ENCODE peak calls at places on chromosomes 3 and 15, in eight cellular contexts. K is CD8-positive, alpha-beta memory T cell; F is COR-L47; E is AG08396; U is COLO829; C is kidney; N is NAMALWA; A is NCI-H1694 treated with DMSO at 0.1 percent for 48 hours. B is an unnamed sample.

GRCh38 chr3:24454393-24454792 is 40.3 kb downstream of the THRB start:
- DNase-seq in K (no peak), F (no peak), E (no peak), U (no peak), C (no peak), N (no peak), A (no peak), B (no peak)

GRCh38 chr15:29183071-29183831 is 86.4 kb downstream of the NSMCE3 start:
- DNase-seq in K (no peak), F (peak), E (no peak), U (peak), C (no peak), N (no peak), A (no peak), B (peak)

GRCh38 chr15:51332211-51333147 is 5.9 kb downstream of the CYP19A1 start:
- DNase-seq in K (no peak), F (no peak), E (no peak), U (no peak), C (no peak), N (no peak), A (no peak), B (no peak)

GRCh38 chr3:183158552-183159006 is 4.0 kb downstream of the LAMP3 start:
- DNase-seq in K (no peak), F (no peak), E (peak), U (peak), C (no peak), N (peak), A (no peak), B (no peak)

GRCh38 chr3:28286595-28286994 is 45.2 kb downstream of the CMC1 start:
- DNase-seq in K (no peak), F (peak), E (peak), U (peak), C (no peak), N (peak), A (peak), B (peak)

GRCh38 chr15:68330911-68331310 is 53.4 kb downstream of the FEM1B start:
- DNase-seq in K (no peak), F (peak), E (no peak), U (no peak), C (peak), N (no peak), A (no peak), B (no peak)

GRCh38 chr3:178236555-178237277 is 299.5 kb upstream of the KCNMB2 start:
- DNase-seq in K (no peak), F (no peak), E (no peak), U (no peak), C (no peak), N (no peak), A (no peak), B (no peak)

GRCh38 chr15:34324933-34325332 is 12.6 kb downstream of the SLC12A6 start:
- DNase-seq in K (no peak), F (no peak), E (no peak), U (no peak), C (no peak), N (no peak), A (no peak), B (no peak)

GRCh38 chr3:112647122-112647521 is 6.2 kb upstream of the CCDC80 start:
- DNase-seq in K (no peak), F (no peak), E (peak), U (no peak), C (no peak), N (no peak), A (no peak), B (no peak)

GRCh38 chr3:106281231-106281630 is 412.4 kb upstream of the CBLB start:
- DNase-seq in K (no peak), F (no peak), E (no peak), U (no peak), C (no peak), N (no peak), A (peak), B (no peak)

GRCh38 chr15:38996111-38996541 is 431.5 kb upstream of the RASGRP1 start:
- DNase-seq in K (no peak), F (no peak), E (peak), U (peak), C (no peak), N (no peak), A (no peak), B (no peak)

GRCh38 chr15:81848701-81849100 is 197.1 kb downstream of the MEX3B start:
- DNase-seq in K (no peak), F (no peak), E (no peak), U (no peak), C (no peak), N (no peak), A (no peak), B (no peak)

GRCh38 chr3:65811050-65811766 is 227.5 kb downstream of the MAGI1 start:
- DNase-seq in K (no peak), F (no peak), E (peak), U (no peak), C (no peak), N (no peak), A (no peak), B (no peak)

B was measured in NCI-H2081.